ENCODE peak calls at places on chromosomes 11 and 22, in four cellular contexts. F is Panc1, K is cardiac septum, U is astrocyte of the spinal cord. S is an unnamed sample.

GRCh38 chr11:100830978-100831732 is 144.1 kb downstream of the ARHGAP42 start:
- DNase-seq in K (no peak), U (peak), F (no peak), S (no peak)

GRCh38 chr11:131982154-131982553 is 611.7 kb downstream of the NTM start:
- DNase-seq in F (no peak), U (no peak), K (no peak), S (no peak)

GRCh38 chr11:19013181-19013857 is 47.2 kb downstream of the MRGPRX2 start:
- DNase-seq in F (no peak), U (no peak), K (no peak), S (no peak)

GRCh38 chr22:48275412-48275811 is 1513.0 kb downstream of the TBC1D22A start:
- DNase-seq in F (no peak), U (no peak), K (no peak), S (no peak)

GRCh38 chr11:10285148-10285802 is 8.7 kb downstream of the SBF2 start:
- DNase-seq in U (no peak), F (no peak), K (no peak), S (no peak)

GRCh38 chr11:36019722-36020121 is 75.9 kb downstream of the LDLRAD3 start:
- DNase-seq in K (no peak), U (no peak), F (no peak), S (no peak)

GRCh38 chr22:17836977-17837742 is 62.9 kb upstream of the BID start:
- DNase-seq in F (no peak), K (no peak), U (no peak), S (no peak)

GRCh38 chr22:46267431-46268279 is at the start of gene TTC38:
- DNase-seq in F (no peak), U (peak), K (peak), S (peak)

GRCh38 chr22:35914665-35915476 is 113.8 kb downstream of the RBFOX2 start:
- DNase-seq in U (peak), F (peak), K (no peak), S (peak)